ENCODE peak calls at places on chromosomes 1 and 21, in eight cellular contexts. F is psoas muscle; L is AML-193; A is GM12891; P is activated CD4-positive, alpha-beta T cell treated with anti-CD3 and anti-CD28 coated beads, Interleukin-2, amount 10 ng/mL, durations not matched to agents 7 days and 5 days; M is HuH-7.5; Q is cardiac fibroblast; J is T-cell. G is an unnamed sample.

GRCh38 chr1:219666242-219666641 is 53.3 kb upstream of the ZC3H11B start:
- DNase-seq in Q (peak; percentile 62), M (no peak), P (no peak), L (no peak), J (no peak), A (no peak), F (no peak), G (no peak)

GRCh38 chr1:245657371-245657770 is 502.6 kb downstream of the KIF26B start:
- DNase-seq in M (no peak), J (no peak), Q (no peak), P (no peak), L (no peak), A (no peak), F (no peak), G (no peak)

GRCh38 chr1:30798954-30799491 is 41.4 kb upstream of the LAPTM5 start:
- DNase-seq in Q (no peak), P (no peak), M (no peak), J (no peak), F (no peak), A (no peak), L (no peak), G (no peak)

GRCh38 chr1:245216356-245217110 is 61.7 kb downstream of the KIF26B start:
- DNase-seq in F (no peak), J (no peak), L (no peak), M (no peak), A (no peak), P (no peak), Q (no peak), G (no peak)

GRCh38 chr1:154186177-154186576 is 5.7 kb downstream of the TPM3 start:
- DNase-seq in F (peak; percentile 49), A (peak; percentile 58), L (peak; percentile 78), M (peak; percentile 55), J (peak; percentile 21), Q (peak; percentile 80), P (peak; percentile 75), G (peak; percentile 68)

GRCh38 chr1:213003281-213003680 is 12.4 kb downstream of the ANGEL2 start:
- DNase-seq in J (no peak), Q (no peak), L (no peak), F (no peak), A (no peak), P (no peak), M (no peak), G (no peak)

GRCh38 chr1:906532-907420 is 16.9 kb upstream of the SAMD11 start:
- DNase-seq in M (no peak), L (peak; percentile 82), F (peak; percentile 15), A (peak; percentile 59), J (no peak), Q (peak; percentile 53), P (no peak), G (no peak)

GRCh38 chr1:224684920-224685547 is 68.9 kb downstream of the CNIH3 start:
- DNase-seq in Q (no peak), A (no peak), L (no peak), P (no peak), J (no peak), M (no peak), F (no peak), G (no peak)

GRCh38 chr21:44301961-44302406 is 2.1 kb downstream of the PFKL start:
- DNase-seq in A (no peak), L (no peak), F (no peak), J (no peak), Q (no peak), P (no peak), M (no peak), G (no peak)

GRCh38 chr21:41369105-41369914 is 7.5 kb downstream of the MX2 start:
- DNase-seq in J (peak; percentile 27), F (peak; percentile 43), P (peak; percentile 39), A (peak; percentile 42), M (peak; percentile 29), Q (peak; percentile 3), L (no peak), G (peak; percentile 36)

GRCh38 chr1:32228771-32229170 is 6.6 kb downstream of the EIF3I start:
- DNase-seq in M (no peak), Q (no peak), A (no peak), L (no peak), P (no peak), J (no peak), F (no peak), G (no peak)

GRCh38 chr1:100051893-100052292 is 80.8 kb downstream of the SASS6 start:
- DNase-seq in M (no peak), L (no peak), Q (no peak), A (no peak), F (no peak), P (no peak), J (no peak), G (no peak)

GRCh38 chr1:53625049-53625448 is 113.9 kb downstream of the GLIS1 start:
- DNase-seq in Q (peak; percentile 97), J (no peak), L (no peak), P (no peak), F (peak; percentile 59), M (no peak), A (no peak), G (no peak)

GRCh38 chr1:38073926-38074677 is 27.5 kb upstream of the POU3F1 start:
- DNase-seq in M (no peak), F (no peak), A (no peak), J (no peak), P (no peak), L (no peak), Q (no peak), G (no peak)

GRCh38 chr1:246364415-246364941 is 142.6 kb downstream of the SMYD3 start:
- DNase-seq in Q (no peak), F (no peak), P (no peak), L (no peak), A (peak; percentile 12), M (no peak), J (no peak), G (no peak)

GRCh38 chr1:212958175-212958574 is 7.8 kb downstream of the VASH2 start:
- DNase-seq in P (no peak), M (no peak), J (no peak), F (no peak), Q (peak; percentile 65), A (no peak), L (no peak), G (no peak)

GRCh38 chr21:44919111-44919912 is 1.4 kb downstream of the ITGB2 start:
- DNase-seq in A (no peak), P (no peak), M (no peak), Q (no peak), L (peak; percentile 69), J (no peak), F (peak; percentile 16), G (no peak)

GRCh38 chr1:199688774-199689173 is 338.7 kb upstream of the NR5A2 start:
- DNase-seq in A (no peak), Q (no peak), M (no peak), P (no peak), J (no peak), F (no peak), L (no peak), G (no peak)

GRCh38 chr1:182164273-182164672 is 102.8 kb upstream of the ZNF648 start:
- DNase-seq in J (no peak), F (no peak), L (no peak), M (no peak), P (no peak), A (no peak), Q (no peak), G (no peak)

GRCh38 chr1:57897581-57897980 is 473.7 kb upstream of the DAB1 start:
- DNase-seq in F (no peak), M (no peak), A (no peak), Q (no peak), P (no peak), L (no peak), J (no peak), G (no peak)

GRCh38 chr21:26840206-26840605 is 5.0 kb downstream of the ADAMTS1 start:
- DNase-seq in Q (no peak), P (peak; percentile 29), F (no peak), A (no peak), M (no peak), L (no peak), J (no peak), G (no peak)

GRCh38 chr1:77347646-77348045 is 65.8 kb downstream of the AK5 start:
- DNase-seq in P (no peak), Q (peak; percentile 98), L (no peak), A (no peak), J (no peak), F (no peak), M (no peak), G (no peak)

GRCh38 chr1:218558411-218558810 is 213.3 kb downstream of the TGFB2 start:
- DNase-seq in A (no peak), M (no peak), L (no peak), P (no peak), F (no peak), Q (peak; percentile 22), J (no peak), G (no peak)

GRCh38 chr1:154414606-154415005 is 9.5 kb downstream of the IL6R start:
- DNase-seq in F (peak; percentile 80), Q (no peak), M (no peak), P (no peak), L (no peak), A (no peak), J (no peak), G (no peak)

GRCh38 chr1:227131193-227131592 is 187.1 kb downstream of the CDC42BPA start:
- DNase-seq in A (no peak), J (no peak), M (peak; percentile 25), L (no peak), F (no peak), P (no peak), Q (peak; percentile 74), G (no peak)

GRCh38 chr1:23167353-23168078 is 1.1 kb downstream of the LUZP1 start:
- DNase-seq in Q (peak; percentile 50), F (peak; percentile 41), J (no peak), P (peak; percentile 45), L (no peak), M (peak; percentile 67), A (no peak), G (peak; percentile 26)

GRCh38 chr1:5297878-5298239 is 643.5 kb downstream of the AJAP1 start:
- DNase-seq in M (no peak), L (no peak), A (no peak), Q (no peak), F (no peak), J (no peak), P (no peak), G (no peak)

GRCh38 chr1:55064071-55064581 is 24.8 kb downstream of the PCSK9 start:
- DNase-seq in Q (peak; percentile 12), J (no peak), L (no peak), A (no peak), F (no peak), M (no peak), P (no peak), G (no peak)

GRCh38 chr1:200258447-200259375 is 151.1 kb downstream of the ZNF281 start:
- DNase-seq in L (peak; percentile 35), F (no peak), J (no peak), A (no peak), Q (peak; percentile 45), M (no peak), P (peak; percentile 17), G (peak; percentile 12)

GRCh38 chr21:46459356-46460112 is 843 bp downstream of the DIP2A start:
- DNase-seq in M (no peak), A (no peak), P (peak; percentile 14), Q (peak; percentile 53), J (peak; percentile 5), F (peak; percentile 45), L (peak; percentile 25), G (peak; percentile 16)

GRCh38 chr1:204280099-204280498 is 66.3 kb upstream of the GOLT1A start:
- DNase-seq in L (no peak), F (no peak), Q (no peak), P (no peak), A (no peak), J (no peak), M (no peak), G (no peak)

GRCh38 chr1:211734791-211735190 is 59.4 kb upstream of the NEK2 start:
- DNase-seq in L (no peak), J (no peak), A (no peak), F (no peak), Q (no peak), M (no peak), P (no peak), G (no peak)

GRCh38 chr1:112807117-112807516 is 92.0 kb upstream of the PPM1J start:
- DNase-seq in F (no peak), P (no peak), M (no peak), A (no peak), Q (no peak), L (no peak), J (no peak), G (no peak)